ENCODE peak calls at places on chromosomes 3 and 15, in five cellular contexts. V, Z, K, Y and T are unnamed samples.

GRCh38 chr3:179452166-179452544 is 885 bp upstream of the GNB4 start:
- DNase-seq in V (peak), Z (no peak), K (no peak), Y (no peak), T (no peak)

GRCh38 chr15:80694624-80695098 is 449 bp upstream of the ABHD17C start:
- DNase-seq in V (no peak), Z (no peak), K (no peak), Y (no peak), T (no peak)

GRCh38 chr3:32375596-32375930 is 16.1 kb upstream of the CMTM7 start:
- DNase-seq in V (no peak), Z (no peak), K (no peak), Y (no peak), T (no peak)

GRCh38 chr3:97793415-97794019 is 28.3 kb upstream of the CRYBG3 start:
- DNase-seq in V (peak), Z (no peak), K (peak), Y (no peak), T (no peak)

GRCh38 chr3:176190755-176191154 is 1006.5 kb downstream of the TBL1XR1 start:
- DNase-seq in V (no peak), Z (no peak), K (no peak), Y (no peak), T (no peak)

GRCh38 chr15:40795019-40795418 is 11.9 kb upstream of the ZFYVE19 start:
- DNase-seq in V (no peak), Z (no peak), K (no peak), Y (no peak), T (no peak)

GRCh38 chr15:28105224-28105791 is 6.2 kb upstream of the OCA2 start:
- DNase-seq in V (no peak), Z (no peak), K (no peak), Y (no peak), T (no peak)

GRCh38 chr3:191331443-191331842 is 1.1 kb upstream of the UTS2B start:
- DNase-seq in V (no peak), Z (no peak), K (no peak), Y (no peak), T (no peak)

GRCh38 chr15:53401503-53401902 is 358.0 kb downstream of the WDR72 start:
- DNase-seq in V (no peak), Z (no peak), K (no peak), Y (no peak), T (no peak)

GRCh38 chr15:61651267-61651666 is 409.0 kb downstream of the VPS13C start:
- DNase-seq in V (no peak), Z (no peak), K (no peak), Y (no peak), T (no peak)

GRCh38 chr3:9649791-9650521 is 651 bp downstream of the MTMR14 start:
- DNase-seq in V (peak), Z (no peak), K (no peak), Y (no peak), T (no peak)

GRCh38 chr15:39195988-39196486 is 384.8 kb upstream of the THBS1 start:
- DNase-seq in V (no peak), Z (no peak), K (no peak), Y (no peak), T (no peak)

GRCh38 chr3:113264249-113264648 is 52.9 kb downstream of the BOC start:
- DNase-seq in V (peak), Z (no peak), K (peak), Y (no peak), T (no peak)

GRCh38 chr3:65820600-65820999 is 218.1 kb downstream of the MAGI1 start:
- DNase-seq in V (no peak), Z (no peak), K (no peak), Y (no peak), T (no peak)

GRCh38 chr15:77853910-77854309 is 221.2 kb upstream of the LINGO1 start:
- DNase-seq in V (no peak), Z (no peak), K (no peak), Y (no peak), T (no peak)

GRCh38 chr3:67381667-67382272 is 272.6 kb downstream of the SUCLG2 start:
- DNase-seq in V (no peak), Z (no peak), K (peak), Y (no peak), T (no peak)

GRCh38 chr3:34008191-34008590 is 209.8 kb downstream of the PDCD6IP start:
- DNase-seq in V (no peak), Z (no peak), K (peak), Y (no peak), T (no peak)

GRCh38 chr3:31754575-31755278 is 222.0 kb downstream of the STT3B start:
- DNase-seq in V (no peak), Z (no peak), K (no peak), Y (no peak), T (no peak)

GRCh38 chr3:55692958-55693558 is 206.0 kb upstream of the WNT5A start:
- DNase-seq in V (no peak), Z (no peak), K (no peak), Y (no peak), T (no peak)